ENCODE peak calls at places on chromosomes 4 and X, in six cellular contexts. M is upper lobe of right lung, T is sigmoid colon, J is HCT116, V is left ventricle myocardium inferior, X is fibroblast of lung. B is an unnamed sample.

GRCh38 chr4:77196866-77197265 is 39.9 kb downstream of the CCNG2 start:
- DNase-seq in V (no peak), X (no peak), M (no peak), T (no peak), J (no peak), B (no peak)

GRCh38 chrX:74579597-74580209 is 34.7 kb downstream of the RLIM start:
- DNase-seq in X (peak; percentile 5), J (no peak), V (no peak), M (no peak), T (no peak), B (no peak)

GRCh38 chr4:6991771-6992557 is 51.2 kb upstream of the TADA2B start:
- DNase-seq in X (peak; percentile 85), T (no peak), V (no peak), J (no peak), M (no peak), B (no peak)

GRCh38 chr4:138938371-138938699 is 77.2 kb upstream of the NOCT start:
- DNase-seq in V (no peak), X (peak; percentile 72), M (no peak), J (peak; percentile 27), T (no peak), B (no peak)

GRCh38 chrX:152946681-152947080 is 47.2 kb downstream of the PNMA5 start:
- DNase-seq in V (no peak), M (no peak), T (peak; percentile 32), X (no peak), J (no peak), B (no peak)

GRCh38 chr4:87559090-87559837 is 30.1 kb upstream of the SPARCL1 start:
- DNase-seq in M (no peak), J (no peak), T (no peak), X (no peak), V (no peak), B (no peak)

GRCh38 chrX:129808163-129808828 is 28.5 kb downstream of the SASH3 start:
- DNase-seq in M (no peak), T (no peak), J (no peak), V (no peak), X (peak; percentile 74), B (no peak)

GRCh38 chr4:156545003-156545785 is 426.4 kb downstream of the PDGFC start:
- DNase-seq in J (no peak), T (no peak), M (no peak), V (no peak), X (peak; percentile 70), B (no peak)

GRCh38 chrX:11113731-11114130 is 2.6 kb downstream of the HCCS start:
- DNase-seq in J (no peak), T (no peak), V (no peak), X (no peak), M (no peak), B (no peak)

GRCh38 chr4:73021634-73022033 is 47.9 kb downstream of the COX18 start:
- DNase-seq in M (no peak), T (no peak), X (peak; percentile 23), V (no peak), J (peak; percentile 22), B (no peak)

GRCh38 chrX:96685205-96686099 is 810 bp downstream of the DIAPH2 start:
- DNase-seq in X (peak; percentile 56), V (peak; percentile 21), M (peak; percentile 74), T (peak; percentile 68), J (no peak), B (peak; percentile 54)

GRCh38 chr4:2662598-2662997 is 93.5 kb downstream of the TNIP2 start:
- DNase-seq in M (no peak), J (no peak), X (peak; percentile 82), T (no peak), V (no peak), B (no peak)

GRCh38 chr4:91116861-91117260 is 989.7 kb downstream of the CCSER1 start:
- DNase-seq in J (peak; percentile 12), V (no peak), X (peak; percentile 42), M (no peak), T (no peak), B (no peak)

GRCh38 chrX:2627272-2627867 is 63.7 kb upstream of the CD99 start:
- DNase-seq in J (peak; percentile 44), X (peak; percentile 46), T (no peak), V (no peak), M (no peak), B (no peak)

GRCh38 chr4:168648929-168649328 is 152.1 kb downstream of the PALLD start:
- DNase-seq in M (no peak), V (no peak), T (no peak), X (no peak), J (no peak), B (no peak)

GRCh38 chr4:144154044-144154443 is 13.5 kb upstream of the GYPA start:
- DNase-seq in X (no peak), T (no peak), V (no peak), M (no peak), J (no peak), B (no peak)

GRCh38 chr4:38911257-38911656 is 43.7 kb downstream of the FAM114A1 start:
- DNase-seq in X (no peak), M (no peak), J (no peak), V (no peak), T (no peak), B (no peak)
- TF ChIP-seq CTCF in X (no peak), M (no peak), J (no peak), V (no peak), T (no peak), B (no peak)

DNA sequence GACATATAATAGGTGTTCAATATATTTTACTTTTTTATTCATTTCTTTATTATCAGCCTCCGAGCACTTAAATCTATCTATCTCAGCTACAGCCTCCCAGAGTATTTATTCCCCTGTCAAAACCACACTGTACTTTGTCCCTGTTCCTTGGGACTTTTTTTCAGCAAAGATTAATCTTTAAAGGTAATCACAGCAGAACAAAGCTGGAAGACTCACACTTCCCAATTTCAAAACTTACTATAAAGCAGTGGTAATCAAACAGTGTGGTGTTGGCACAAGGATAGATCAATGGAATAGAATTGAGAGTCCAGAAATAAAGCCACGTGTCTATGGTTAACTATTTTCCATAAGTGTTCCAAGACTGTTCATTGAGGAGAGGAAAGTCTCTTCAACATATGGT is 59.7 kb downstream of the KLHL13 start:
- DNase-seq in M (no peak), J (no peak), T (no peak), X (no peak), V (no peak), B (no peak)
- H3K4me1 ChIP-seq in M (no peaks in the 10 kb centered on the region), J (no peaks in the 10 kb centered on the region), T (no peaks in the 10 kb centered on the region), X (no peaks in the 10 kb centered on the region), V (no peaks in the 10 kb centered on the region), B (no peaks in the 10 kb centered on the region)

GRCh38 chr4:57163530-57164459 is 53.6 kb upstream of the IGFBP7 start:
- DNase-seq in T (peak; percentile 87), J (peak; percentile 43), V (peak; percentile 84), M (peak; percentile 89), X (peak; percentile 71), B (peak; percentile 82)

GRCh38 chr4:57172065-57172464 is 61.9 kb upstream of the IGFBP7 start:
- DNase-seq in V (no peak), M (no peak), T (no peak), J (no peak), X (no peak), B (no peak)

GRCh38 chr4:57168986-57169385 is 58.8 kb upstream of the IGFBP7 start:
- DNase-seq in V (no peak), T (no peak), J (no peak), X (no peak), M (no peak), B (no peak)
- H3K4me3 ChIP-seq in V (no peak overlapping the region), T (no peak overlapping the region), J (no peak overlapping the region), X (no peak overlapping the region), M (no peak overlapping the region), B (no peak overlapping the region)

GRCh38 chr4:145153181-145153903 is 27.0 kb downstream of the OTUD4 start:
- DNase-seq in X (no peak), J (no peak), M (no peak), T (no peak), V (no peak), B (no peak)

GRCh38 chr4:145153904-145154298 is 26.5 kb downstream of the OTUD4 start:
- DNase-seq in V (no peak), J (no peak), X (no peak), M (no peak), T (no peak), B (no peak)

GRCh38 chr4:145148980-145149379 is 31.4 kb downstream of the OTUD4 start:
- DNase-seq in T (no peak), X (no peak), M (no peak), J (no peak), V (no peak), B (no peak)

GRCh38 chr4:145155268-145155870 is 25.0 kb downstream of the OTUD4 start:
- DNase-seq in T (no peak), J (no peak), M (no peak), V (no peak), X (no peak), B (no peak)

DNA sequence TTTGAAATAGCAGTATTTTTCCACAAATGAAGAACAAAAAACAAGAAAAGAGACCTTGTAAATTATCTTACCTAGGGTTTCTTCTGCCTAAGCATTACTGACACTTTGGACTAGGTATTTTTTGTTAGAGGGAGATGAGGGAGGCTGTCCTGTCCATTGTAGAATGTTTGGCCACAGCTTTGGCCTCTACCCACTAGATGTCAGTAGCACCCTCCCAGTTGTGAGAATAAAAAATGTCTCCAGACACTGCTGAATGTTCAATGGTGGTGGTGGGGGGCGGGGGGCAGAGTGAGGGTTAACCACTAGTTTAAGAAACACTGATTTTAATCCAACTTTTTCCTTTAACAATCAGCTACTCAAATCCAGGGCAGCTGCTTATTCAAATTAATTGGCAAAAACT is 25.8 kb downstream of the OTUD4 start:
- DNase-seq in M (no peak), T (no peak), V (no peak), J (no peak), X (peak; percentile 39), B (no peak)
- TF ChIP-seq CTCF in M (peak; percentile 42), T (no peak), V (peak; percentile 65), J (peak; percentile 61), X (peak; percentile 64), B (peak; percentile 38)

GRCh38 chr4:10114147-10114546 is 2.5 kb downstream of the WDR1 start:
- DNase-seq in X (no peak), T (no peak), V (no peak), J (no peak), M (no peak), B (no peak)
- H3K4me1 ChIP-seq in X (peaks cover 15% of the 10 kb centered on the region), T (peaks cover 79% of the 10 kb centered on the region), V (peaks cover 79% of the 10 kb centered on the region), J (peaks cover 40% of the 10 kb centered on the region), M (peaks cover 67% of the 10 kb centered on the region), B (peaks cover 73% of the 10 kb centered on the region)

GRCh38 chrX:38347136-38347535 is 5.3 kb upstream of the OTC start:
- DNase-seq in V (no peak), M (no peak), T (no peak), J (no peak), X (peak; percentile 36), B (no peak)

GRCh38 chrX:38351346-38351745 is 1.1 kb upstream of the OTC start:
- DNase-seq in V (no peak), X (no peak), M (no peak), T (no peak), J (no peak), B (no peak)

GRCh38 chrX:38358274-38358673 is 5.9 kb downstream of the OTC start:
- DNase-seq in V (no peak), M (no peak), X (no peak), T (no peak), J (no peak), B (no peak)

DNA sequence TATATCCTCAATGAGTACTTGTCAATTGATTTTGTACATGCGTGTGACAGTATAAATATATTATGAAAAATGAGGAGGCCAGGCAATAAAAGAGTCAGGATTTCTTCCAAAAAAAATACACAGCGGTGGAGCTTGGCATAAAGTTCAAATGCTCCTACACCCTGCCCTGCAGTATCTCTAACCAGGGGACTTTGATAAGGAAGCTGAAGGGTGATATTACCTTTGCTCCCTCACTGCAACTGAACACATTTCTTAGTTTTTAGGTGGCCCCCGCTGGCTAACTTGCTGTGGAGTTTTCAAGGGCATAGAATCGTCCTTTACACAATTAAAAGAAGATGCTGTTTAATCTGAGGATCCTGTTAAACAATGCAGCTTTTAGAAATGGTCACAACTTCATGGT is at the start of gene OTC:
- DNase-seq in V (no peak), J (no peak), T (no peak), M (no peak), X (no peak), B (no peak)
- H3K4me3 ChIP-seq in V (no peak within 1 kb of the TSS), J (no peak within 1 kb of the TSS), T (no peak within 1 kb of the TSS), M (no peak within 1 kb of the TSS), X (no peak within 1 kb of the TSS), B (no peak within 1 kb of the TSS)